ENCODE peak calls at places on chromosomes 5 and 9, in six cellular contexts. J, U, I, T, P and C are unnamed samples.

GRCh38 chr5:162209005-162209605 is 141.5 kb downstream of the GABRG2 start:
- DNase-seq in J (peak; percentile 58), U (no peak), I (no peak), T (peak; percentile 47), P (peak; percentile 70), C (peak; percentile 41)

GRCh38 chr9:87337335-87338074 is 160.2 kb upstream of the DAPK1 start:
- DNase-seq in J (peak; percentile 49), U (no peak), I (no peak), T (no peak), P (no peak), C (no peak)

GRCh38 chr9:82152181-82152580 is 163.6 kb downstream of the SPATA31D1 start:
- DNase-seq in J (no peak), U (no peak), I (no peak), T (no peak), P (no peak), C (no peak)

GRCh38 chr5:36985387-36985786 is 108.8 kb downstream of the NIPBL start:
- DNase-seq in J (no peak), U (no peak), I (no peak), T (no peak), P (no peak), C (no peak)

GRCh38 chr5:55232194-55232984 is 1.0 kb downstream of the CCNO start:
- DNase-seq in J (peak; percentile 71), U (no peak), I (no peak), T (peak; percentile 49), P (peak; percentile 83), C (no peak)

GRCh38 chr5:159928122-159928960 is 12.1 kb downstream of the ADRA1B start:
- DNase-seq in J (no peak), U (no peak), I (peak; percentile 63), T (no peak), P (no peak), C (no peak)

GRCh38 chr5:1132570-1132969 is 20.7 kb upstream of the SLC12A7 start:
- DNase-seq in J (no peak), U (no peak), I (no peak), T (no peak), P (no peak), C (no peak)

GRCh38 chr5:172395483-172395882 is 58.8 kb downstream of the SH3PXD2B start:
- DNase-seq in J (no peak), U (no peak), I (no peak), T (no peak), P (no peak), C (no peak)

GRCh38 chr5:177314376-177315342 is 3.0 kb upstream of the MXD3 start:
- DNase-seq in J (no peak), U (no peak), I (peak; percentile 21), T (no peak), P (no peak), C (no peak)

GRCh38 chr9:96116275-96117051 is 185.5 kb downstream of the HSD17B3 start:
- DNase-seq in J (peak; percentile 95), U (no peak), I (no peak), T (peak; percentile 47), P (no peak), C (no peak)

GRCh38 chr5:75734913-75735789 is 17.9 kb upstream of the POC5 start:
- DNase-seq in J (peak; percentile 72), U (no peak), I (no peak), T (peak; percentile 44), P (peak; percentile 51), C (no peak)

DNA sequence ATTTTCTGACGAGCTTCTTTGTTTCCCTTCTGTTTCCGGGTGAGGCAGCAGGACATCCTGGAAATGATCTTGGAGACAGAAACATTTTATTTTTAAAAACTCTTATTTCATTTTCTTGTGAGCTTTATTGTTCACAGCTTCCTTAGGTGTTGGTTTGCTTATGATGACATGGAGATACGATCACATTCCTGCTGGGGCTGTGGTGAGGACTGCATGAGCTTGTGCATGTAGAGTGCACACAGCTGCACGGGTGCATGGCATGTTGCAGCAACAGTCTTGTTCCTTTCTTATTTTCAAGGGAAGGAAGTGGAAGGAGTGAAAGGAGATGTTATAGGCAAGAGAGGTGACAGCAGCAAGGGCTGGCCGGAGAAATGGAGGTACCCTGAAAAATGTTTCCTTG is 1.2 kb downstream of the BTNL8 start:
- DNase-seq in J (no peak), U (no peak), I (no peak), T (no peak), P (no peak), C (no peak)
- TF ChIP-seq POLR2A in J (no peak), U (no peak), I (no peak), T (no peak), P (no peak), C (no peak)

GRCh38 chr5:83472508-83473343 is 1.2 kb downstream of the VCAN start:
- DNase-seq in J (peak; percentile 33), U (no peak), I (no peak), T (peak; percentile 16), P (peak; percentile 71), C (peak; percentile 29)

GRCh38 chr5:83470516-83470915 is 1.0 kb upstream of the VCAN start:
- DNase-seq in J (no peak), U (no peak), I (no peak), T (no peak), P (no peak), C (no peak)

GRCh38 chr5:83472213-83472507 is 616 bp downstream of the VCAN start:
- DNase-seq in J (no peak), U (no peak), I (no peak), T (no peak), P (no peak), C (no peak)

GRCh38 chr5:83470920-83471404 is 582 bp upstream of the VCAN start:
- DNase-seq in J (no peak), U (no peak), I (no peak), T (no peak), P (peak; percentile 72), C (no peak)

DNA sequence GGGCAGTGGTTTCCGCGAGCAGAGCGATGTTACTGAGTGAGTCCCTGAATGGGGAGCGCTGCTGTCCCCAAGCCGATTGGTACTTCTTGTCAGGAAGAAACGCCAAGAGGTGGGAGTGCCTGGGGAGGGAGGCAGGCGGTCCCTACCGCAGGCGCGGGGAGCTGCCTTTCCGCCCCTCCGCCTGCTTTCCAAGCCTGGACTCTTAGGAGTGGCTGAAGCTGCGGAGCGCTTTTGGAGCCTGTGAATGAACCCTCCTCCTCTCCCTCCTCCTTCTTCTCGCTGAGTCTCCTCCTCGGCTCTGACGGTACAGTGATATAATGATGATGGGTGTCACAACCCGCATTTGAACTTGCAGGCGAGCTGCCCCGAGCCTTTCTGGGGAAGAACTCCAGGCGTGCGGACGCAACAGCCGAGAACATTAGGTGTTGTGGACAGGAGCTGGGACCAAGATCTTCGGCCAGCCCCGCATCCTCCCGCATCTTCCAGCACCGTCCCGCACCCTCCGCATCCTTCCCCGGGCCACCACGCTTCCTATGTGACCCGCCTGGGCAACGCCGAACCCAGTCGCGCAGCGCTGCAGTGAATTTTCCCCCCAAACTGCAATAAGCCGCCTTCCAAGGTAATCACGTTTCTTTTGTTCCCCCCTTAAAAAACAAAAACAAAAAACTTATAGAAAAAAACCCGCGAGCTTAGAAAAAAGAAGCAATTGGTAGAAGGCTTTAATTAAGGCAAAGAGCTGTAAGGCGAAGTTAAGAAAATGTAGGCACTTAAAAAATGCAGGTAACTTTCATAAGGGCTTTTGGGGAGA is at the start of gene VCAN:
- DNase-seq in J (peak; percentile 22), U (no peak), I (no peak), T (peak; percentile 25), P (no peak), C (peak; percentile 49)
- H3K4me3 ChIP-seq in J (no peak within 1 kb of the TSS), U (peak within 1 kb of the TSS; percentile 69), I (peak within 1 kb of the TSS; percentile 32), T (peak within 1 kb of the TSS; percentile 26), P (peak within 1 kb of the TSS; percentile 74), C (peak within 1 kb of the TSS; percentile 42)

GRCh38 chr9:92438900-92439526 is 14.7 kb upstream of the OMD start:
- DNase-seq in J (no peak), U (no peak), I (no peak), T (no peak), P (no peak), C (no peak)
- TF ChIP-seq CTCF in J (no peak), U (peak; percentile 31), I (no peak), T (peak; percentile 46), P (no peak), C (peak; percentile 28)

DNA sequence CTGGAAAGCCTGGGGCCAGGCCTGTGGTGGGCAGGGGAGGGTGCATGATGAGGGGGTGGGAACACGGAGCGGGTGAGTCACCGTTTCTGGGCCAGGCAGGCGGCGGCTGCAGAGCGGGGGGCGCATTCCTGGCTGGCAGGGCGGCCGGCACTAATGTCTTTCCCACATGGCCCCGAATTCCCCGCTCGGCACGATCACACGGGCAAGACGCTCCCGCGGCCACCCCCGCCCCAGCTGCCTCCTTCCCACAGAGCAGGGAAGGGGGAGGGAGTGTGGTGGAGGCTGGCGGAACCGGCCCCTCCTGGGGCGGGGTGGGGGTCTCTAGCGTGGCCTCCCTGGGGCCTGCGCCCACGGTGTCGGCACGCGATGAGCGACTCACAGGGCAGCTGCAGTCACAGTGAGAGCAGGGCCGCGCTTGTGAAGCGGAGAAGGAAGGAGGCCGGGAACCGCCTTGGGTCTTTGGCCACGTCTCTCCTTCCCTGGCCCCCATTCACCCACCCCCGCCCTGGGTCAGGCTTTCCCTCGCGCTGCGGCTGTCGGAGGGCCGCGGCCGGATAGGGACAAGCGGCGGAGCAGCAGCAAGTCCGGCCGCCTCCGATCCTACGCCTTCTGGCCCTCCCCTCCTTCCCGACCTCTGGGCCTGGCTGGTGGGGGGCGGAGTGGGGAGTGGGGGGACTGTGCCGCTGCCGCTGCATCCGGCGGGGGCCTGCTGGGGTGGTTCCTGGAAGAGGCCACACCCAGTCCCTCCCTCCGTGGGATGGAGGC is 48.9 kb downstream of the CXXC5 start:
- DNase-seq in J (peak; percentile 87), U (no peak), I (peak; percentile 87), T (peak; percentile 59), P (no peak), C (peak; percentile 66)
- TF ChIP-seq POLR2A in J (peak; percentile 65), U (no peak), I (no peak), T (no peak), P (peak; percentile 51), C (peak; percentile 27)

GRCh38 chr5:141823056-141823455 is 55.2 kb downstream of the PCDH1 start:
- DNase-seq in J (no peak), U (no peak), I (no peak), T (no peak), P (no peak), C (no peak)

GRCh38 chr5:141825241-141825671 is 53.0 kb downstream of the PCDH1 start:
- DNase-seq in J (no peak), U (no peak), I (no peak), T (no peak), P (no peak), C (no peak)

GRCh38 chr5:141822134-141822533 is 56.1 kb downstream of the PCDH1 start:
- DNase-seq in J (peak; percentile 17), U (no peak), I (no peak), T (no peak), P (no peak), C (no peak)

GRCh38 chr5:141824717-141825116 is 53.5 kb downstream of the PCDH1 start:
- DNase-seq in J (no peak), U (no peak), I (no peak), T (no peak), P (no peak), C (no peak)

DNA sequence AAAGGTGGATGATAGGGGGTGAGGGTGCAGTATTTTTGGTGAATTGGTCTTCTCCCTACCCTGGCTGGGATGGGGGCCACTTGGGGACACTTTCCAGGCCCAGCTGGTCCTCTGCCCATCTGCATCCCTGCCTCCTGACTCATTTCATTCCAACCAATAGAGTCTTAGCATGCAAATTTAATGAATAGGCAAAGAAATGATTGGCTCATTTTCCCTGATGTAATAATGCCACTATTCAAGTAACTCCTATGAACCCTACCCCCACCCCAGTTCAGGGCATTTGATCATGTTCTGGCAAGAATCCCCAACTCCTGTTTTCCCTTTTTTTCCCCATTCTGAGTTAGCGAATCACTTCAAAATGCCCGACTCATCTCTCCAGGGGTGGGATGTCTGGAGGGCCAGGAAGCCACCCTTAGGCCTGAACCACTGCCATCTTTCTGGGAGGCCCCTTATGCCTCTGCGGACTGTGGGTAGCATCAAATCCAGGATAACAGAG is 56.7 kb downstream of the PCDH1 start:
- DNase-seq in J (no peak), U (no peak), I (no peak), T (no peak), P (no peak), C (no peak)
- H3K4me3 ChIP-seq in J (no peak overlapping the region), U (no peak overlapping the region), I (no peak overlapping the region), T (no peak overlapping the region), P (no peak overlapping the region), C (no peak overlapping the region)